ENCODE peak calls at places on chromosomes 12 and 14, in nine cellular contexts. S, R, L, Y, U, O, V, Z and X are unnamed samples.
A peak's percentile ranks its signal among the peaks of the same experiment; 100 is the strongest.

GRCh38 chr12:126397071-126397571 is 1331.9 kb downstream of the AACS start:
- DNase-seq in S (no peak), R (no peak), L (no peak), Y (no peak), U (no peak), O (no peak), V (no peak), Z (no peak), X (no peak)

GRCh38 chr12:25155031-25155576 is 39.9 kb downstream of the DNAI7 start:
- DNase-seq in S (peak; percentile 39), R (no peak), L (no peak), Y (no peak), U (no peak), O (no peak), V (no peak), Z (no peak), X (no peak)

GRCh38 chr14:101475468-101476257 is 85.6 kb upstream of the DIO3 start:
- DNase-seq in S (peak; percentile 15), R (peak; percentile 26), L (peak; percentile 65), Y (peak; percentile 19), U (no peak), O (no peak), V (no peak), Z (no peak), X (no peak)

GRCh38 chr12:118874698-118875548 is 106.4 kb upstream of the SRRM4 start:
- DNase-seq in S (no peak), R (no peak), L (no peak), Y (peak; percentile 90), U (no peak), O (no peak), V (no peak), Z (no peak), X (no peak)

GRCh38 chr14:89121961-89122675 is 294.9 kb downstream of the FOXN3 start:
- DNase-seq in S (no peak), R (no peak), L (no peak), Y (peak; percentile 75), U (no peak), O (no peak), V (no peak), Z (no peak), X (no peak)

GRCh38 chr12:126108247-126108646 is 1043.0 kb downstream of the AACS start:
- DNase-seq in S (no peak), R (no peak), L (no peak), Y (no peak), U (no peak), O (no peak), V (no peak), Z (no peak), X (no peak)

GRCh38 chr12:102438823-102439205 is 41.5 kb downstream of the IGF1 start:
- DNase-seq in S (no peak), R (no peak), L (no peak), Y (no peak), U (no peak), O (no peak), V (no peak), Z (no peak), X (no peak)

GRCh38 chr12:6938353-6939186 is 5.0 kb upstream of the RNU7-1 start:
- DNase-seq in S (no peak), R (no peak), L (no peak), Y (no peak), U (no peak), O (peak; percentile 27), V (no peak), Z (no peak), X (no peak)

GRCh38 chr14:104082807-104083206 is 2.7 kb upstream of the ASPG start:
- DNase-seq in S (no peak), R (no peak), L (peak; percentile 80), Y (no peak), U (peak; percentile 66), O (peak; percentile 61), V (no peak), Z (no peak), X (no peak)

GRCh38 chr14:50830044-50830931 is 674 bp downstream of the NIN start:
- DNase-seq in S (no peak), R (peak; percentile 23), L (peak; percentile 80), Y (peak; percentile 81), U (peak; percentile 73), O (peak; percentile 60), V (no peak), Z (peak; percentile 67), X (no peak)

DNA sequence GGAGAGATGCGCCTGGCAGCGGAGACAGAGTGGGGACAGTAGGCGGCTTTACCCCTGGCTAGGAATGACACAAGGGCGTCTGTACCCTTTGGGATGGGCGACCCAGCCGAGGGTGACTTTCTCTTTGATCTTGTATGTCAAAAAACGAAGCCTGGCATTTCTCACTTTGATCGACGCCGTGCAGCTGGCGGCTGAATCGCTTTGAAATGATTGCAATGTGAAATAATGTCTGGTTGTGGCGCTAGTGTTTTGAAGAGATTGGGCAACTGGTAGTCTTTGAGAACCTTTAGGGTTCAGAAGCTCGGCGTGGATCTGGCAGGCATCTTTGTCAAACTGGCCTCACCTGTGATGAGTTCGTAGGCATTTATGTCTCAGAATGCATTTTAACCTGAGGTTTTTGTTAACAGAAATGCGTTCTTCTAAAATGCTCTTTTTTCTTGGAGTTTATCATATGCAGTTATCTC is 992 bp downstream of the ATF1 start:
- DNase-seq in S (no peak), R (no peak), L (no peak), Y (no peak), U (no peak), O (no peak), V (no peak), Z (no peak), X (no peak)
- TF ChIP-seq CTCF in S (no peak), R (no peak), L (no peak), Y (no peak), U (no peak), O (no peak), V (no peak), Z (no peak), X (no peak)

GRCh38 chr14:85461432-85462133 is 68.4 kb upstream of the FLRT2 start:
- DNase-seq in S (no peak), R (no peak), L (no peak), Y (no peak), U (no peak), O (no peak), V (no peak), Z (no peak), X (no peak)

GRCh38 chr14:85463512-85463911 is 66.4 kb upstream of the FLRT2 start:
- DNase-seq in S (no peak), R (no peak), L (no peak), Y (no peak), U (peak; percentile 51), O (no peak), V (no peak), Z (no peak), X (no peak)

GRCh38 chr14:85466678-85467077 is 63.3 kb upstream of the FLRT2 start:
- DNase-seq in S (no peak), R (peak; percentile 38), L (no peak), Y (no peak), U (no peak), O (no peak), V (no peak), Z (no peak), X (no peak)

GRCh38 chr14:85468815-85469214 is 61.1 kb upstream of the FLRT2 start:
- DNase-seq in S (no peak), R (no peak), L (no peak), Y (no peak), U (no peak), O (no peak), V (no peak), Z (no peak), X (no peak)

GRCh38 chr14:85464135-85464534 is 65.8 kb upstream of the FLRT2 start:
- DNase-seq in S (no peak), R (no peak), L (no peak), Y (no peak), U (no peak), O (no peak), V (no peak), Z (no peak), X (no peak)
- H3K27ac ChIP-seq in S (no peak overlapping the region), R (no peak overlapping the region), L (no peak overlapping the region), Y (no peak overlapping the region), U (no peak overlapping the region), O (no peak overlapping the region), V (no peak overlapping the region), Z (no peak overlapping the region), X (no peak overlapping the region)

GRCh38 chr12:108691995-108692808 is 39.1 kb downstream of the CORO1C start:
- DNase-seq in S (no peak), R (no peak), L (no peak), Y (no peak), U (peak; percentile 59), O (peak; percentile 24), V (no peak), Z (no peak), X (no peak)

GRCh38 chr12:108690191-108690518 is 41.2 kb downstream of the CORO1C start:
- DNase-seq in S (no peak), R (no peak), L (no peak), Y (no peak), U (no peak), O (no peak), V (no peak), Z (no peak), X (no peak)

GRCh38 chr12:108690799-108691153 is 40.5 kb downstream of the CORO1C start:
- DNase-seq in S (no peak), R (no peak), L (no peak), Y (no peak), U (no peak), O (no peak), V (no peak), Z (no peak), X (no peak)

GRCh38 chr12:108693186-108693585 is 38.1 kb downstream of the CORO1C start:
- DNase-seq in S (no peak), R (no peak), L (no peak), Y (no peak), U (no peak), O (no peak), V (no peak), Z (no peak), X (no peak)

GRCh38 chr12:108691154-108691994 is 39.9 kb downstream of the CORO1C start:
- DNase-seq in S (peak; percentile 99), R (peak; percentile 100), L (peak; percentile 88), Y (peak; percentile 97), U (peak; percentile 92), O (peak; percentile 89), V (peak; percentile 72), Z (peak; percentile 99), X (peak; percentile 90)
- TF ChIP-seq CTCF in S (peak; percentile 31), R (peak; percentile 55), L (peak; percentile 44), Y (no peak), U (peak; percentile 53), O (peak; percentile 15), V (peak; percentile 60), Z (peak; percentile 23), X (peak; percentile 64)

GRCh38 chr12:111467092-111467861 is 61.6 kb downstream of the SH2B3 start:
- DNase-seq in S (no peak), R (no peak), L (no peak), Y (no peak), U (no peak), O (no peak), V (no peak), Z (no peak), X (no peak)
- H3K27ac ChIP-seq in S (peak overlapping the region; percentile 84), R (peak overlapping the region; percentile 36), L (no peak overlapping the region), Y (no peak overlapping the region), U (no peak overlapping the region), O (no peak overlapping the region), V (peak overlapping the region; percentile 63), Z (no peak overlapping the region), X (peak overlapping the region; percentile 59)

DNA sequence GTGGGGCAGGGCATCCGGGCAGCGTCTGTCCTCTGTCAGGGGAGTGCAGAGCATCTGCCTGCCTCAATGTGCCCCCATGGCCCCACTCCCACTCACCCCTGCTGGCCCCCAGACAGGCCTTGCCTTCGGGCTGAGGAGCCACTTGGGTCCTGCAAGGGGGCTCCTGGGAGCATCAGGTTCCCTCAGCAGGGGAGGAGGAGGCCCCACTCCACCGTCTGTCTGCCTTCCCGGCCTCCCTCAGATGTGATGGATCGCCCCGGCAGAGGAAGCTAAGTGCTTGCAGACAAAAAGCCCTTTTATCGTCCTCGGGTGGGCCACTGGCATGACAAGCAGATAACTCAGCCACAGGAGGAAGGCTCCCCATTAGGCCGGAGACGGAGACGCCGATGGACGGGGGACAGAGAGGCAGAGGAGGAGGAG is 35.1 kb downstream of the NCOR2 start:
- DNase-seq in S (no peak), R (no peak), L (no peak), Y (no peak), U (no peak), O (no peak), V (no peak), Z (no peak), X (no peak)
- TF ChIP-seq CTCF in S (no peak), R (no peak), L (no peak), Y (no peak), U (no peak), O (no peak), V (no peak), Z (no peak), X (no peak)